ENCODE peak calls at places on chromosomes 7 and 10, in five cellular contexts. Z is astrocyte, W is adrenal gland, R is lower lobe of right lung, O is cardiac muscle cell. C is an unnamed sample.
A peak's percentile ranks its signal among the peaks of the same experiment; 100 is the strongest.

GRCh38 chr7:74311305-74311744 is 22.1 kb downstream of the CLIP2 start:
- DNase-seq in R (no peak), W (no peak), O (no peak), Z (no peak), C (no peak)

GRCh38 chr10:78169214-78169613 is 135.6 kb downstream of the RPS24 start:
- DNase-seq in W (no peak), R (no peak), O (no peak), Z (no peak), C (no peak)

GRCh38 chr10:241451-241850 is 106.2 kb downstream of the ZMYND11 start:
- DNase-seq in O (no peak), W (no peak), R (no peak), Z (no peak), C (no peak)

GRCh38 chr10:11742009-11742778 is at the start of gene ECHDC3:
- DNase-seq in W (peak; percentile 67), O (no peak), R (peak; percentile 90), Z (peak; percentile 26), C (peak; percentile 71)

GRCh38 chr7:110922906-110923305 is 168.0 kb upstream of the LRRN3 start:
- DNase-seq in R (no peak), O (no peak), W (no peak), Z (peak; percentile 56), C (no peak)

GRCh38 chr10:6012506-6012905 is 35.2 kb upstream of the IL15RA start:
- DNase-seq in Z (no peak), O (no peak), W (no peak), R (no peak), C (no peak)

GRCh38 chr7:23226841-23227450 is 19.6 kb upstream of the GPNMB start:
- DNase-seq in Z (no peak), R (no peak), O (no peak), W (no peak), C (no peak)

GRCh38 chr7:16881809-16882208 is at the start of gene AGR3:
- DNase-seq in Z (no peak), R (no peak), O (no peak), W (no peak), C (no peak)

GRCh38 chr10:110932505-110933180 is 13.2 kb downstream of the SHOC2 start:
- DNase-seq in W (no peak), R (no peak), O (no peak), Z (no peak), C (no peak)

GRCh38 chr7:81004098-81004497 is 85.2 kb upstream of the SEMA3C start:
- DNase-seq in W (no peak), Z (peak; percentile 91), R (no peak), O (no peak), C (no peak)

GRCh38 chr10:112362833-112363232 is 11.1 kb upstream of the ACSL5 start:
- DNase-seq in Z (no peak), O (no peak), W (peak; percentile 93), R (no peak), C (peak; percentile 36)

GRCh38 chr10:34091796-34092195 is 723.3 kb downstream of the PARD3 start:
- DNase-seq in O (no peak), W (no peak), Z (no peak), R (no peak), C (no peak)

GRCh38 chr7:93175219-93175618 is 27.0 kb upstream of the SAMD9L start:
- DNase-seq in W (no peak), Z (no peak), R (no peak), O (no peak), C (no peak)

GRCh38 chr10:9719246-9719645 is 1298.4 kb upstream of the CELF2 start:
- DNase-seq in Z (no peak), W (no peak), O (no peak), R (no peak), C (no peak)

GRCh38 chr10:14838582-14839304 is 637 bp downstream of the HSPA14 start:
- DNase-seq in O (peak; percentile 75), R (no peak), Z (peak; percentile 19), W (peak; percentile 22), C (peak; percentile 26)

GRCh38 chr7:101426303-101427011 is 63.8 kb downstream of the COL26A1 start:
- DNase-seq in W (no peak), O (no peak), R (no peak), Z (no peak), C (no peak)

DNA sequence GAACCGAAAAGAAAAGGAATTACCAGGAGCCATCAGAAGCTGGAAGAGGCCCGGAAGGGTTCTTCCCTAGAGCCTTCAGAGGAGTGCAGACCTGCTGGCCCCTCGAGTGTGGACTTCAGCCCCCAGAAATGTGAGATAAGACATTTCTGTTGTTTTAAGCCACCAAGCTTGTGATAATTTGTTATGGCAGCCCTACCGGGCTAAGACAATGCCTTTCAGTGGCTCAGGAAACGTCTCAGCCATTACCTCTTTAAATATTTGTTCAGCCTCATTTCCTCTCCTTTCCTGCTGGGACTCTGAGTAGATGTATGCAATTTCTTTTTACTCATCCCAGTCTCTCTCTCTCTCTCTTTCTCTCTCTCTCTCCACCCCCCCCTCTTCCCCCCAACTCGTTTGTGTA is 174.7 kb upstream of the GRB10 start:
- DNase-seq in R (no peak), O (no peak), W (no peak), Z (no peak), C (no peak)
- H3K27ac ChIP-seq in R (no peak overlapping the region), O (no peak overlapping the region), W (no peak overlapping the region), Z (no peak overlapping the region), C (no peak overlapping the region)

GRCh38 chr7:1325646-1326510 is 93.2 kb downstream of the UNCX start:
- DNase-seq in Z (no peak), R (peak; percentile 34), W (no peak), O (no peak), C (no peak)
- H3K27ac ChIP-seq in Z (no peak overlapping the region), R (no peak overlapping the region), W (no peak overlapping the region), O (no peak overlapping the region), C (no peak overlapping the region)

DNA sequence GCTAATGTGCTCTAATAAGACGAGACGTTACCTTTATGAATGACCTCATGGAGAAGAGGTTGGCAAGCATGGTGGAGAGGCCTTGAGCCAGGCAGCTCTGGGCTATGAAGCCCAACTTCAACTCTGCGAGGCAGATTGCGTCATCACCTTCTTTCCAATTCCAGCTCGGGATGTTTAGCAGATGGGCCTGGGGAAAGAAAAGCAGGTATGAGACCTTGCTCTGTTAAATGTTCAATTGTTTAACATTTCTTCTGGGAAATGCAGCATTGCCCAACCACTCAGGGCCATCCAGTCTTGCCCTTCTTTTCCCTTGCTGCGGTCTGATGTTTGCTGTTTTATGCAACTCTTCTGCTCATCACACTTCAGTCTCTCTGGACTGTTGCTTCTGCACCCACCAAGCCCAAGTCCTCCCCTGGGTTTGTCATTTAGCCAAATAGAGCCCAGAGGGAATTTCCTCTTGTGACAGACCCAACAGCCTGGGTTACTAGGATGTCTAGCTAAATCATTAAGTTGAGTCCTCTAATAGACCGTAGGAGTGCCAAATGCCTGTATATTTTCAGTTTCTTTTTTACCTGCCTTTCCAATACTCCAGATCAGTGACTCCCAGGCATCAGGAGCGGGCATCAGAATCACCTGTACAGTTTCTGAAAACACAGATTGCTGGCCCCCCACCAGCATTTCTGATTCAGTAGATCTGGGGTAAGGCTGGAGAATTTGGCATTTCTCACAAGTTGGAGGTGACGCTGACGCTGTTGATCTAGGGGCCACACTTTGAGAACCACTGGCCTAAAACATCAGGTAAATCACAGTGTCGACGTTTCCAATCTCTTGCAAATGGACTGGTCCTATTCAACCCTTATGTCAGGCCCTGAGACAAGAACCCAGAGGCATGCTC is 564.3 kb downstream of the KCNMA1 start:
- DNase-seq in Z (no peak), R (no peak), W (peak; percentile 65), O (no peak), C (peak; percentile 61)
- H3K27ac ChIP-seq in Z (no peak overlapping the region), R (no peak overlapping the region), W (no peak overlapping the region), O (no peak overlapping the region), C (peak overlapping the region; percentile 9)

GRCh38 chr10:69463886-69464285 is 12.6 kb downstream of the TSPAN15 start:
- DNase-seq in W (no peak), R (no peak), O (no peak), Z (no peak), C (no peak)

GRCh38 chr10:69465457-69466157 is 14.3 kb downstream of the TSPAN15 start:
- DNase-seq in R (no peak), W (no peak), Z (no peak), O (no peak), C (no peak)

GRCh38 chr10:69464801-69465401 is 13.6 kb downstream of the TSPAN15 start:
- DNase-seq in W (no peak), O (no peak), Z (no peak), R (peak; percentile 65), C (peak; percentile 92)

GRCh38 chr10:69466158-69466490 is 14.9 kb downstream of the TSPAN15 start:
- DNase-seq in R (no peak), Z (no peak), O (no peak), W (no peak), C (no peak)

DNA sequence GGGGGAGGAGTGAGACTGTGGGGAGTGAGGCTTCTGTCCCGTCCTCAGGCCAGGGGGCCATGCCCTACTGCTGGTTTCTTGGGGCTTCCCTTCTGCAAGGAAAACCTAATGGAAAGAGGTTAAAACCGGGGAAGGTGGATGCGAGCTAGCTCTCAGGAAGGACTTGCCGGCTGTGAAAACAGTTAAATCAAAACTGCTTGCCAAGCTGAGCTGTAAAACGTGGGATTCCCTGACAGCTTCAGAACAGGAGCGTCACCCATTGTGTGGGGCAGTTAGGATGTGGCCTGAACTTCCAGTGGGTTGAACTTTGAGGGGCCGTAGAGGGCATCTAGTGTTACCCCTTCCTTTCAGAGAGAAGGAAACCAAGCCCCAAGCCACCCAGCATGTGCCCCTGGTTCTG is 13.1 kb downstream of the TSPAN15 start:
- DNase-seq in W (no peak), R (no peak), Z (no peak), O (no peak), C (no peak)
- H3K27ac ChIP-seq in W (peak overlapping the region; percentile 43), R (peak overlapping the region; percentile 74), Z (no peak overlapping the region), O (peak overlapping the region; percentile 45), C (peak overlapping the region; percentile 90)

DNA sequence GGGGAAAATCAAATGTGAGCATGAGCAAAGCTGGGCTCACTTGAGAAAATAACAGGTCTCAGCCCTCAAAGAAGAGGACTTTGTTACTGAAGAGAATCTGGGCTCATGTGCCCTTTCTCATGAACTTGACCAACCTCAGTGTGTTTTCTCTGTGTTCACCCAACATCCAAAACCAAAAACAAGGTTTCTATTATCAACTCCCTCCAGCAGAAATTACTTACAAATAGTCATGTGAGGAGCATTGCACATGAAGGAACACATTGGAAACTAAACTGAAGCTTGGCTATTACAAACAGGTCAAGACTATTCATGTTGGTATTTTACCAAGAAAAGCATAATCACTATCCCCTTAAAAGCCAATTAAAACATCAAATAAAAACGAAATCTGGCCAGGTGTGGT is 116.4 kb downstream of the AVL9 start:
- DNase-seq in W (no peak), R (no peak), O (no peak), Z (no peak), C (no peak)
- H3K27ac ChIP-seq in W (no peak overlapping the region), R (no peak overlapping the region), O (no peak overlapping the region), Z (no peak overlapping the region), C (peak overlapping the region; percentile 4)

GRCh38 chr10:121608669-121609190 is 10.5 kb upstream of the FGFR2 start:
- DNase-seq in Z (no peak), W (peak; percentile 44), O (peak; percentile 59), R (peak; percentile 66), C (no peak)

GRCh38 chr10:121610798-121611325 is 12.6 kb upstream of the FGFR2 start:
- DNase-seq in W (no peak), Z (no peak), R (no peak), O (no peak), C (no peak)

GRCh38 chr10:121611431-121612159 is 13.4 kb upstream of the FGFR2 start:
- DNase-seq in W (no peak), O (no peak), Z (no peak), R (no peak), C (no peak)

GRCh38 chr10:121607310-121608055 is 9.2 kb upstream of the FGFR2 start:
- DNase-seq in Z (no peak), W (no peak), R (no peak), O (no peak), C (no peak)

GRCh38 chr10:121609426-121610380 is 11.5 kb upstream of the FGFR2 start:
- DNase-seq in R (no peak), Z (no peak), W (no peak), O (no peak), C (no peak)
- H3K27ac ChIP-seq in R (no peak overlapping the region), Z (no peak overlapping the region), W (no peak overlapping the region), O (no peak overlapping the region), C (no peak overlapping the region)

GRCh38 chr10:29850371-29850770 is 209.0 kb downstream of the JCAD start:
- DNase-seq in W (no peak), Z (no peak), R (no peak), O (no peak), C (no peak)
- H3K27ac ChIP-seq in W (no peak overlapping the region), Z (no peak overlapping the region), R (no peak overlapping the region), O (no peak overlapping the region), C (no peak overlapping the region)